ENCODE peak calls at places on chromosomes 1 and 21, in seven cellular contexts. W is NCI-H1105, Q is activated gamma-delta T cell, V is GM19239, K is hepatocyte, S is A172, U is ELR. P is an unnamed sample.

GRCh38 chr1:61332196-61332753 is 249.9 kb downstream of the NFIA start:
- DNase-seq in Q (no peak), K (no peak), W (no peak), V (peak; percentile 30), S (no peak), U (no peak), P (no peak)

GRCh38 chr1:111880866-111881837 is 108.3 kb downstream of the KCND3 start:
- DNase-seq in Q (no peak), U (no peak), S (no peak), W (peak; percentile 92), K (no peak), V (no peak), P (no peak)

GRCh38 chr1:12769976-12770505 is 3.5 kb upstream of the PRAMEF12 start:
- DNase-seq in U (no peak), Q (no peak), S (no peak), W (no peak), V (no peak), K (no peak), P (no peak)

GRCh38 chr21:44066116-44066515 is 41.1 kb upstream of the PWP2 start:
- DNase-seq in K (no peak), V (no peak), U (no peak), W (no peak), S (no peak), Q (no peak), P (no peak)

GRCh38 chr21:40964691-40965090 is 117.7 kb upstream of the DSCAM start:
- DNase-seq in Q (no peak), S (no peak), U (no peak), K (no peak), W (no peak), V (no peak), P (no peak)

GRCh38 chr1:228081578-228082259 is 789 bp upstream of the ARF1 start:
- DNase-seq in U (no peak), K (peak; percentile 40), V (peak; percentile 35), W (no peak), Q (no peak), S (no peak), P (no peak)

GRCh38 chr21:31788581-31788980 is 56.7 kb upstream of the SCAF4 start:
- DNase-seq in U (no peak), W (no peak), Q (no peak), S (no peak), V (no peak), K (no peak), P (no peak)

GRCh38 chr1:232367293-232367692 is 262.6 kb downstream of the SIPA1L2 start:
- DNase-seq in U (no peak), K (peak; percentile 50), Q (no peak), S (no peak), W (no peak), V (no peak), P (no peak)

GRCh38 chr1:5599541-5599940 is 392.7 kb downstream of the NPHP4 start:
- DNase-seq in W (no peak), V (no peak), S (no peak), Q (no peak), U (no peak), K (no peak), P (no peak)

GRCh38 chr1:116915182-116915611 is 5.5 kb downstream of the PTGFRN start:
- DNase-seq in Q (no peak), V (no peak), W (no peak), U (no peak), K (no peak), S (peak; percentile 4), P (no peak)

GRCh38 chr1:209513226-209513625 is 70.3 kb upstream of the CAMK1G start:
- DNase-seq in Q (no peak), V (peak; percentile 23), K (peak; percentile 46), U (peak; percentile 76), S (peak; percentile 63), W (peak; percentile 35), P (no peak)

GRCh38 chr1:84632975-84633427 is 57.3 kb downstream of the SSX2IP start:
- DNase-seq in Q (no peak), U (peak; percentile 81), W (no peak), S (peak; percentile 63), K (peak; percentile 60), V (no peak), P (no peak)

GRCh38 chr1:9653783-9654517 is 2.4 kb downstream of the PIK3CD start:
- DNase-seq in V (no peak), W (no peak), S (no peak), K (no peak), U (no peak), Q (no peak), P (no peak)

GRCh38 chr1:202505356-202505755 is 156.9 kb downstream of the PPP1R12B start:
- DNase-seq in U (peak; percentile 55), K (peak; percentile 21), W (no peak), V (no peak), Q (no peak), S (peak; percentile 62), P (no peak)

GRCh38 chr1:34808051-34808810 is 15.4 kb downstream of the GJA4 start:
- DNase-seq in W (no peak), Q (no peak), V (no peak), U (no peak), K (no peak), S (no peak), P (no peak)

GRCh38 chr1:7491089-7491817 is 279.8 kb upstream of the VAMP3 start:
- DNase-seq in V (no peak), U (no peak), Q (no peak), K (no peak), W (peak; percentile 95), S (peak; percentile 8), P (no peak)

GRCh38 chr1:207902566-207902965 is 8.4 kb downstream of the CD34 start:
- DNase-seq in W (no peak), U (no peak), Q (no peak), K (no peak), S (no peak), V (no peak), P (no peak)

GRCh38 chr1:204320413-204320812 is 39.3 kb downstream of the PLEKHA6 start:
- DNase-seq in V (no peak), U (peak; percentile 93), K (peak; percentile 78), W (no peak), Q (no peak), S (peak; percentile 51), P (no peak)

GRCh38 chr1:173504268-173504667 is 27.1 kb downstream of the PRDX6 start:
- DNase-seq in Q (no peak), V (no peak), S (no peak), K (no peak), W (no peak), U (no peak), P (no peak)

GRCh38 chr21:43188712-43189151 is 19.9 kb downstream of the CRYAA start:
- DNase-seq in U (no peak), S (no peak), Q (no peak), V (no peak), W (peak; percentile 7), K (no peak), P (no peak)

GRCh38 chr1:4693891-4694290 is 39.5 kb downstream of the AJAP1 start:
- DNase-seq in Q (no peak), U (no peak), S (no peak), V (no peak), W (no peak), K (no peak), P (no peak)

GRCh38 chr1:94543003-94543402 is 1.4 kb upstream of the F3 start:
- DNase-seq in Q (no peak), V (no peak), W (no peak), K (no peak), U (peak; percentile 74), S (peak; percentile 56), P (no peak)